ENCODE peak calls at places on chromosome X, in five cellular contexts. One of them, this sample, is unnamed.

GRCh38 chrX:2423293-2423692 is 77.5 kb downstream of the DHRSX start:
- DNase-seq in small intestine: no peak
- DNase-seq in stomach: no peak
- DNase-seq in cardiac muscle cell: peak
- DNase-seq in GM23248: peak
- DNase-seq in this sample: no peak

GRCh38 chrX:39629001-39629400 is 468.8 kb downstream of the BCOR start:
- DNase-seq in small intestine: no peak
- DNase-seq in stomach: no peak
- DNase-seq in GM23248: no peak
- DNase-seq in cardiac muscle cell: no peak
- DNase-seq in this sample: no peak

GRCh38 chrX:8721536-8721935 is 10.4 kb downstream of the ANOS1 start:
- DNase-seq in stomach: no peak
- DNase-seq in small intestine: no peak
- DNase-seq in GM23248: no peak
- DNase-seq in cardiac muscle cell: no peak
- DNase-seq in this sample: no peak

GRCh38 chrX:51891821-51892551 is 1.4 kb upstream of the MAGED1 start:
- DNase-seq in cardiac muscle cell: peak
- DNase-seq in small intestine: no peak
- DNase-seq in GM23248: peak
- DNase-seq in stomach: no peak
- DNase-seq in this sample: no peak

GRCh38 chrX:78945186-78945912 is at the start of gene P2RY10:
- DNase-seq in small intestine: peak
- DNase-seq in stomach: no peak
- DNase-seq in cardiac muscle cell: no peak
- DNase-seq in GM23248: no peak
- DNase-seq in this sample: peak

GRCh38 chrX:12872741-12873140 is 5.9 kb downstream of the TLR7 start:
- DNase-seq in GM23248: no peak
- DNase-seq in stomach: no peak
- DNase-seq in cardiac muscle cell: no peak
- DNase-seq in small intestine: no peak
- DNase-seq in this sample: no peak

GRCh38 chrX:8849462-8849861 is 48.3 kb upstream of the FAM9A start:
- DNase-seq in cardiac muscle cell: no peak
- DNase-seq in GM23248: no peak
- DNase-seq in stomach: no peak
- DNase-seq in small intestine: peak
- DNase-seq in this sample: no peak

GRCh38 chrX:39268207-39268606 is 466.9 kb downstream of the MID1IP1 start:
- DNase-seq in cardiac muscle cell: no peak
- DNase-seq in small intestine: no peak
- DNase-seq in stomach: no peak
- DNase-seq in GM23248: no peak
- DNase-seq in this sample: no peak

GRCh38 chrX:82412851-82413250 is 1095.2 kb upstream of the POU3F4 start:
- DNase-seq in stomach: no peak
- DNase-seq in cardiac muscle cell: no peak
- DNase-seq in GM23248: no peak
- DNase-seq in small intestine: no peak
- DNase-seq in this sample: no peak

GRCh38 chrX:14267224-14267623 is 237.5 kb upstream of the GEMIN8 start:
- DNase-seq in GM23248: no peak
- DNase-seq in small intestine: peak
- DNase-seq in cardiac muscle cell: no peak
- DNase-seq in stomach: no peak
- DNase-seq in this sample: no peak

GRCh38 chrX:106874075-106874474 is 29.1 kb downstream of the RIPPLY1 start:
- DNase-seq in stomach: no peak
- DNase-seq in cardiac muscle cell: peak
- DNase-seq in small intestine: peak
- DNase-seq in GM23248: peak
- DNase-seq in this sample: no peak

GRCh38 chrX:115067812-115068211 is 50.4 kb upstream of the IL13RA2 start:
- DNase-seq in GM23248: peak
- DNase-seq in small intestine: no peak
- DNase-seq in stomach: no peak
- DNase-seq in cardiac muscle cell: peak
- DNase-seq in this sample: no peak

GRCh38 chrX:120367390-120368100 is 5.7 kb downstream of the ATP1B4 start:
- DNase-seq in stomach: no peak
- DNase-seq in small intestine: no peak
- DNase-seq in GM23248: no peak
- DNase-seq in cardiac muscle cell: no peak
- DNase-seq in this sample: no peak

GRCh38 chrX:33183366-33183765 is 28.0 kb downstream of the DMD start:
- DNase-seq in stomach: peak
- DNase-seq in GM23248: no peak
- DNase-seq in small intestine: no peak
- DNase-seq in cardiac muscle cell: peak
- DNase-seq in this sample: no peak

GRCh38 chrX:43881410-43882293 is 598 bp downstream of the MAOB start:
- DNase-seq in cardiac muscle cell: no peak
- DNase-seq in small intestine: peak
- DNase-seq in stomach: no peak
- DNase-seq in GM23248: peak
- DNase-seq in this sample: no peak

GRCh38 chrX:138128025-138128671 is 562.2 kb downstream of the ZIC3 start:
- DNase-seq in stomach: no peak
- DNase-seq in cardiac muscle cell: peak
- DNase-seq in GM23248: peak
- DNase-seq in small intestine: peak
- DNase-seq in this sample: peak

GRCh38 chrX:102516314-102516936 is at the start of gene TMSB15A:
- DNase-seq in small intestine: peak
- DNase-seq in stomach: peak
- DNase-seq in cardiac muscle cell: peak
- DNase-seq in GM23248: peak
- DNase-seq in this sample: peak

GRCh38 chrX:137052641-137053235 is 18.9 kb upstream of the GPR101 start:
- DNase-seq in small intestine: peak
- DNase-seq in cardiac muscle cell: peak
- DNase-seq in stomach: no peak
- DNase-seq in GM23248: peak
- DNase-seq in this sample: no peak

GRCh38 chrX:37685452-37686347 is at the start of gene XK:
- DNase-seq in small intestine: peak
- DNase-seq in cardiac muscle cell: peak
- DNase-seq in GM23248: peak
- DNase-seq in stomach: peak
- DNase-seq in this sample: peak

GRCh38 chrX:74232859-74233258 is 71.1 kb upstream of the ZCCHC13 start:
- DNase-seq in stomach: no peak
- DNase-seq in cardiac muscle cell: peak
- DNase-seq in GM23248: peak
- DNase-seq in small intestine: no peak
- DNase-seq in this sample: no peak

GRCh38 chrX:63738696-63739095 is 46.3 kb downstream of the ARHGEF9 start:
- DNase-seq in GM23248: no peak
- DNase-seq in stomach: no peak
- DNase-seq in small intestine: no peak
- DNase-seq in cardiac muscle cell: no peak
- DNase-seq in this sample: no peak

GRCh38 chrX:9578083-9578779 is 113.4 kb downstream of the TBL1X start:
- DNase-seq in small intestine: no peak
- DNase-seq in GM23248: no peak
- DNase-seq in cardiac muscle cell: peak
- DNase-seq in stomach: no peak
- DNase-seq in this sample: no peak

GRCh38 chrX:13845721-13846378 is 29.0 kb upstream of the GPM6B start:
- DNase-seq in GM23248: peak
- DNase-seq in stomach: no peak
- DNase-seq in small intestine: no peak
- DNase-seq in cardiac muscle cell: no peak
- DNase-seq in this sample: no peak

GRCh38 chrX:74419861-74420193 is 1.5 kb upstream of the SLC16A2 start:
- DNase-seq in stomach: no peak
- DNase-seq in cardiac muscle cell: no peak
- DNase-seq in small intestine: peak
- DNase-seq in GM23248: peak
- DNase-seq in this sample: no peak

GRCh38 chrX:9558615-9559014 is 93.8 kb downstream of the TBL1X start:
- DNase-seq in stomach: no peak
- DNase-seq in small intestine: no peak
- DNase-seq in cardiac muscle cell: no peak
- DNase-seq in GM23248: no peak
- DNase-seq in this sample: no peak

GRCh38 chrX:136146614-136147319 is 566 bp upstream of the FHL1 start:
- DNase-seq in GM23248: peak
- DNase-seq in cardiac muscle cell: no peak
- DNase-seq in small intestine: no peak
- DNase-seq in stomach: no peak
- DNase-seq in this sample: no peak

GRCh38 chrX:46959101-46959500 is 46.9 kb downstream of the JADE3 start:
- DNase-seq in stomach: no peak
- DNase-seq in cardiac muscle cell: peak
- DNase-seq in small intestine: no peak
- DNase-seq in GM23248: no peak
- DNase-seq in this sample: no peak

GRCh38 chrX:46957299-46957698 is 45.1 kb downstream of the JADE3 start:
- DNase-seq in cardiac muscle cell: no peak
- DNase-seq in stomach: no peak
- DNase-seq in GM23248: no peak
- DNase-seq in small intestine: peak
- DNase-seq in this sample: no peak

GRCh38 chrX:46954716-46955115 is 42.5 kb downstream of the JADE3 start:
- DNase-seq in small intestine: no peak
- DNase-seq in GM23248: no peak
- DNase-seq in stomach: no peak
- DNase-seq in cardiac muscle cell: no peak
- DNase-seq in this sample: no peak

GRCh38 chrX:46953597-46953996 is 41.4 kb downstream of the JADE3 start:
- DNase-seq in small intestine: peak
- DNase-seq in cardiac muscle cell: peak
- DNase-seq in stomach: no peak
- DNase-seq in GM23248: no peak
- DNase-seq in this sample: no peak

DNA sequence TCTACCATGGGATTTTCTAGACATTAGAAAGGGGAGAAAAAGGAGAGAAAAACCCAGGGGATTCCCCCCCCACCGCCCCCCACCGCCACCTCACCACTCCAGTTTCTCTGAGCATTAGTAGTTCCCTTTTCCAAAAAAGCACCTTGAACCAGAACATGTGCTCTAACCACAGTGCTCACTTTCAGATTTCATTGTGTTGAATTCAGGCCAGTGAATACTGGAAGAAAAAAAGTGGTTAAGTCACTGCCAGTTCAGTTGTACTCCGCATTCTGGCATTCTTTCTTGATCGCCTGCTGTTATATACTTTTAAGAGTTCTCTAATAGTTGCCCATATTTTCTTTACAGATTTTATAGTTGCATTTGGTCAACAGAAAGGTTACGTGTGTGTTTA is 40.9 kb downstream of the JADE3 start:
- DNase-seq in GM23248: no peak
- DNase-seq in stomach: no peak
- DNase-seq in small intestine: no peak
- DNase-seq in cardiac muscle cell: peak
- DNase-seq in this sample: no peak
- H3K27ac ChIP-seq in GM23248: no peak
- H3K27ac ChIP-seq in stomach: no peak
- H3K27ac ChIP-seq in small intestine: no peak
- H3K27ac ChIP-seq in cardiac muscle cell: peak
- H3K27ac ChIP-seq in this sample: no peak

DNA sequence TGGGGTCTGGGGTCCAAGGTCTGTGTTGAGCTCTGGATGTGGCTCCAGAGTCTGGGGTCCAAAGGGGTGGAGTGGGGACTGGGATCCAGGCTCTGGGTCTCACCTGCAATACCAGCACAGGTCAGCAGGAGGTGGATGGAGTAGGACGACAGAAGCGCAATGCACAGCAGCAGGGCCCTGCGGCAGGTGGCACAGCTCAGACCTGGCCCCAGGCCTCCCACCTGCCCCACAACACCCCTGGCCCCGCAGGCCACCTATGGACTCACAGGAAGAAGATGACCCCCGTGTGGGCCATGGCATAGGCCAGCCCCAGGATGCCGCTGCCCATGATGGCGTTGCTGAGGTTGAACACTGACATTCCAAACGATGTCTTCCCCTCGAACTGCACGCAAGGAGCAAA is 3.4 kb downstream of the SLC38A5 start:
- DNase-seq in cardiac muscle cell: no peak
- DNase-seq in stomach: no peak
- DNase-seq in GM23248: no peak
- DNase-seq in small intestine: no peak
- DNase-seq in this sample: no peak
- H3K4me3 ChIP-seq in cardiac muscle cell: no peak
- H3K4me3 ChIP-seq in stomach: no peak
- H3K4me3 ChIP-seq in GM23248: peak
- H3K4me3 ChIP-seq in small intestine: no peak
- H3K4me3 ChIP-seq in this sample: no peak

GRCh38 chrX:130111220-130111934 is 1.1 kb upstream of the ELF4 start:
- DNase-seq in stomach: no peak
- DNase-seq in GM23248: peak
- DNase-seq in cardiac muscle cell: no peak
- DNase-seq in small intestine: no peak
- DNase-seq in this sample: no peak
- H3K27ac ChIP-seq in stomach: peak
- H3K27ac ChIP-seq in GM23248: peak
- H3K27ac ChIP-seq in cardiac muscle cell: no peak
- H3K27ac ChIP-seq in small intestine: no peak
- H3K27ac ChIP-seq in this sample: peak

GRCh38 chrX:16882702-16883486 is 12.7 kb upstream of the RBBP7 start:
- DNase-seq in small intestine: peak
- DNase-seq in GM23248: peak
- DNase-seq in stomach: peak
- DNase-seq in cardiac muscle cell: peak
- DNase-seq in this sample: peak

GRCh38 chrX:16883487-16883804 is 13.3 kb upstream of the RBBP7 start:
- DNase-seq in small intestine: no peak
- DNase-seq in stomach: no peak
- DNase-seq in GM23248: no peak
- DNase-seq in cardiac muscle cell: no peak
- DNase-seq in this sample: no peak

GRCh38 chrX:16885628-16886027 is 15.5 kb upstream of the RBBP7 start:
- DNase-seq in small intestine: no peak
- DNase-seq in cardiac muscle cell: no peak
- DNase-seq in GM23248: no peak
- DNase-seq in stomach: no peak
- DNase-seq in this sample: no peak

GRCh38 chrX:16876696-16877095 is 6.5 kb upstream of the RBBP7 start:
- DNase-seq in small intestine: no peak
- DNase-seq in cardiac muscle cell: no peak
- DNase-seq in stomach: no peak
- DNase-seq in GM23248: no peak
- DNase-seq in this sample: no peak

GRCh38 chrX:16882188-16882587 is 12.0 kb upstream of the RBBP7 start:
- DNase-seq in GM23248: peak
- DNase-seq in small intestine: peak
- DNase-seq in cardiac muscle cell: peak
- DNase-seq in stomach: peak
- DNase-seq in this sample: no peak
- H3K4me3 ChIP-seq in GM23248: peak
- H3K4me3 ChIP-seq in small intestine: no peak
- H3K4me3 ChIP-seq in cardiac muscle cell: no peak
- H3K4me3 ChIP-seq in stomach: peak
- H3K4me3 ChIP-seq in this sample: no peak